ENCODE peak calls at places on chromosomes 3 and 15, in six cellular contexts. S, H, L, P, B and Q are unnamed samples.

GRCh38 chr15:37096878-37097568 is 3.3 kb downstream of the MEIS2 start:
- DNase-seq in S (peak), H (no peak), L (no peak), P (no peak), B (peak), Q (no peak)

GRCh38 chr15:68789921-68790575 is 30.6 kb downstream of the ANP32A start:
- DNase-seq in S (peak), H (no peak), L (no peak), P (no peak), B (no peak), Q (no peak)

GRCh38 chr15:25682349-25682748 is 180.8 kb downstream of the ATP10A start:
- DNase-seq in S (no peak), H (no peak), L (no peak), P (no peak), B (no peak), Q (no peak)

GRCh38 chr15:42602501-42602900 is 27.1 kb downstream of the STARD9 start:
- DNase-seq in S (no peak), H (no peak), L (no peak), P (no peak), B (no peak), Q (no peak)

GRCh38 chr15:35444557-35445204 is 101.3 kb downstream of the DPH6 start:
- DNase-seq in S (peak), H (no peak), L (peak), P (no peak), B (peak), Q (no peak)

GRCh38 chr15:62390793-62391543 is 225.9 kb upstream of the C2CD4B start:
- DNase-seq in S (peak), H (peak), L (peak), P (peak), B (peak), Q (peak)

GRCh38 chr3:16311960-16312451 is 47.0 kb downstream of the OXNAD1 start:
- DNase-seq in S (no peak), H (no peak), L (peak), P (no peak), B (no peak), Q (peak)

GRCh38 chr15:90903733-90904536 is 833 bp downstream of the MAN2A2 start:
- DNase-seq in S (no peak), H (no peak), L (peak), P (no peak), B (no peak), Q (no peak)

GRCh38 chr3:172127141-172127540 is 87.8 kb downstream of the FNDC3B start:
- DNase-seq in S (no peak), H (no peak), L (no peak), P (no peak), B (no peak), Q (no peak)

GRCh38 chr3:126508539-126508938 is 9.0 kb downstream of the UROC1 start:
- DNase-seq in S (no peak), H (no peak), L (peak), P (no peak), B (peak), Q (no peak)

GRCh38 chr3:121477589-121477988 is 68.2 kb downstream of the POLQ start:
- DNase-seq in S (peak), H (no peak), L (peak), P (no peak), B (peak), Q (no peak)

GRCh38 chr3:15822281-15822680 is 24.5 kb upstream of the ANKRD28 start:
- DNase-seq in S (no peak), H (no peak), L (no peak), P (no peak), B (no peak), Q (no peak)

GRCh38 chr3:152778001-152778400 is 56.9 kb upstream of the P2RY1 start:
- DNase-seq in S (no peak), H (no peak), L (no peak), P (no peak), B (no peak), Q (no peak)

GRCh38 chr3:141644931-141645330 is 93.2 kb upstream of the RNF7 start:
- DNase-seq in S (peak), H (peak), L (peak), P (no peak), B (peak), Q (peak)